ENCODE peak calls at places on chromosomes 2 and 18, in four cellular contexts. Q is A549, A is GM12878, E is K562. B is an unnamed sample.

GRCh38 chr2:102509749-102510148 is 36.7 kb downstream of the SLC9A4 start:
- DNase-seq in A (no peak), Q (no peak), E (no peak), B (no peak)

GRCh38 chr2:177201919-177202346 is 10.7 kb upstream of the HNRNPA3 start:
- DNase-seq in Q (no peak), E (no peak), A (no peak), B (peak)

GRCh38 chr2:66585616-66586015 is 150.7 kb downstream of the MEIS1 start:
- DNase-seq in Q (no peak), A (no peak), E (no peak), B (no peak)

GRCh38 chr2:8605350-8606065 is 76.3 kb upstream of the ID2 start:
- DNase-seq in E (no peak), A (no peak), Q (peak), B (no peak)

GRCh38 chr18:5967007-5967406 is 71.7 kb upstream of the TMEM200C start:
- DNase-seq in Q (no peak), E (no peak), A (no peak), B (no peak)

GRCh38 chr2:205188516-205189138 is 493.7 kb upstream of the NRP2 start:
- DNase-seq in A (no peak), E (no peak), Q (no peak), B (no peak)

GRCh38 chr2:101762451-101763171 is 65.1 kb downstream of the MAP4K4 start:
- DNase-seq in A (no peak), E (peak), Q (no peak), B (no peak)

GRCh38 chr2:175922160-175922559 is 79.9 kb downstream of the LNPK start:
- DNase-seq in Q (no peak), A (no peak), E (no peak), B (no peak)

GRCh38 chr18:74013955-74014354 is 133.7 kb downstream of the FBXO15 start:
- DNase-seq in Q (no peak), A (no peak), E (no peak), B (no peak)

GRCh38 chr2:3036432-3037125 is 341.0 kb downstream of the EIPR1 start:
- DNase-seq in E (no peak), Q (no peak), A (no peak), B (no peak)

GRCh38 chr2:6168485-6168884 is 476.3 kb downstream of the SOX11 start:
- DNase-seq in E (no peak), Q (no peak), A (no peak), B (no peak)

GRCh38 chr18:26468931-26469340 is 79.4 kb downstream of the KCTD1 start:
- DNase-seq in Q (no peak), A (no peak), E (peak), B (peak)

GRCh38 chr2:2744958-2745715 is 414.1 kb upstream of the MYT1L start:
- DNase-seq in E (no peak), A (no peak), Q (no peak), B (no peak)

GRCh38 chr2:102717308-102718018 is 44.4 kb upstream of the TMEM182 start:
- DNase-seq in Q (no peak), A (no peak), E (no peak), B (no peak)

GRCh38 chr18:12531747-12532146 is 124.0 kb downstream of the PRELID3A start:
- DNase-seq in E (no peak), Q (no peak), A (no peak), B (no peak)
- TF ChIP-seq POLR2AphosphoS2 in E (no peak), Q (no peak), A (no peak), B (no peak)

GRCh38 chr2:16828044-16828827 is 162.6 kb upstream of the CYRIA start:
- DNase-seq in E (no peak), Q (no peak), A (no peak), B (no peak)
- TF ChIP-seq POLR2AphosphoS2 in E (no peak), Q (no peak), A (no peak), B (no peak)

GRCh38 chr2:240353086-240353798 is 82.2 kb upstream of the GPC1 start:
- DNase-seq in E (no peak), A (no peak), Q (no peak), B (no peak)
- TF ChIP-seq POLR2AphosphoS2 in E (no peak), A (no peak), Q (no peak), B (no peak)

GRCh38 chr2:200254788-200255187 is 51.7 kb upstream of the SPATS2L start:
- DNase-seq in E (no peak), Q (no peak), A (no peak), B (no peak)

GRCh38 chr2:200255549-200255948 is 50.9 kb upstream of the SPATS2L start:
- DNase-seq in Q (no peak), A (no peak), E (no peak), B (no peak)

GRCh38 chr2:200252661-200253067 is 53.8 kb upstream of the SPATS2L start:
- DNase-seq in E (no peak), Q (no peak), A (no peak), B (no peak)

GRCh38 chr2:200257570-200257969 is 48.9 kb upstream of the SPATS2L start:
- DNase-seq in A (no peak), E (peak), Q (no peak), B (no peak)

GRCh38 chr2:200253631-200254030 is 52.9 kb upstream of the SPATS2L start:
- DNase-seq in E (no peak), A (no peak), Q (no peak), B (no peak)
- TF ChIP-seq POLR2AphosphoS2 in E (no peak), A (no peak), Q (no peak), B (no peak)